ENCODE peak calls at places on chromosomes 6 and 20, in eight cellular contexts. U is neural progenitor cell, I is PC-3, Y is HCT116, D is GM23338, K is OCI-LY7, W is MM.1S, H is SK-N-SH. B is an unnamed sample.

GRCh38 chr6:131948692-131949614 is 2.2 kb downstream of the CCN2 start:
- DNase-seq in K (no peak), H (no peak), I (peak; percentile 28), D (no peak), U (no peak), Y (no peak), W (no peak), B (peak; percentile 38)

GRCh38 chr6:134551245-134551960 is 233.5 kb upstream of the SGK1 start:
- DNase-seq in D (no peak), H (no peak), W (no peak), K (no peak), U (no peak), Y (no peak), I (peak; percentile 4), B (no peak)

GRCh38 chr6:33959661-33960344 is 156.0 kb upstream of the MLN start:
- DNase-seq in Y (no peak), D (no peak), K (no peak), I (peak; percentile 44), H (no peak), W (no peak), U (no peak), B (no peak)

GRCh38 chr6:38603966-38604365 is 35.8 kb downstream of the BTBD9 start:
- DNase-seq in K (no peak), W (no peak), D (no peak), H (no peak), Y (no peak), U (no peak), I (no peak), B (peak; percentile 18)

GRCh38 chr6:153484056-153484455 is 353.0 kb upstream of the RGS17 start:
- DNase-seq in I (no peak), D (no peak), U (peak; percentile 30), W (no peak), Y (no peak), K (no peak), H (no peak), B (no peak)

GRCh38 chr20:47448429-47448828 is 53.3 kb upstream of the NCOA3 start:
- DNase-seq in Y (no peak), K (no peak), W (no peak), I (no peak), H (no peak), U (no peak), D (no peak), B (no peak)

GRCh38 chr6:46190889-46191288 is 20.1 kb upstream of the ENPP5 start:
- DNase-seq in D (no peak), H (no peak), U (no peak), Y (no peak), W (no peak), K (no peak), I (no peak), B (no peak)

GRCh38 chr20:32893878-32894483 is 35.3 kb downstream of the EFCAB8 start:
- DNase-seq in H (peak; percentile 50), Y (no peak), D (peak; percentile 90), I (peak; percentile 6), U (peak; percentile 75), W (no peak), K (peak; percentile 34), B (no peak)

GRCh38 chr6:165456327-165456726 is 146.9 kb upstream of the C6orf118 start:
- DNase-seq in I (no peak), W (no peak), D (no peak), Y (no peak), K (no peak), H (no peak), U (no peak), B (no peak)

GRCh38 chr6:40817369-40817768 is 221.7 kb downstream of the UNC5CL start:
- DNase-seq in D (no peak), K (no peak), I (no peak), U (no peak), W (no peak), Y (no peak), H (no peak), B (no peak)

GRCh38 chr6:160428069-160428430 is 79.9 kb downstream of the SLC22A3 start:
- DNase-seq in Y (no peak), D (no peak), I (no peak), U (no peak), K (no peak), H (no peak), W (no peak), B (peak; percentile 48)

GRCh38 chr20:64113796-64114355 is 6.5 kb upstream of the NPBWR2 start:
- DNase-seq in K (no peak), U (no peak), I (no peak), W (no peak), D (peak; percentile 0), H (peak; percentile 17), Y (no peak), B (no peak)

GRCh38 chr6:82924799-82925535 is 140.7 kb downstream of the UBE3D start:
- DNase-seq in I (no peak), K (no peak), W (no peak), D (no peak), H (no peak), Y (no peak), U (no peak), B (no peak)

GRCh38 chr6:153086225-153086990 is 44.7 kb downstream of the RGS17 start:
- DNase-seq in K (no peak), U (no peak), W (no peak), D (no peak), I (no peak), Y (no peak), H (no peak), B (no peak)

GRCh38 chr20:44070139-44070900 is 116.7 kb downstream of the JPH2 start:
- DNase-seq in U (no peak), Y (no peak), I (no peak), H (no peak), W (peak; percentile 73), K (no peak), D (no peak), B (no peak)

GRCh38 chr6:56349196-56349595 is 101.8 kb upstream of the COL21A1 start:
- DNase-seq in W (peak; percentile 56), H (no peak), Y (no peak), I (peak; percentile 54), D (no peak), K (no peak), U (no peak), B (no peak)

GRCh38 chr6:18139935-18140621 is 14.8 kb downstream of the TPMT start:
- DNase-seq in D (no peak), W (no peak), K (no peak), I (no peak), U (no peak), H (no peak), Y (no peak), B (no peak)

GRCh38 chr20:43389231-43389630 is 68.5 kb upstream of the SRSF6 start:
- DNase-seq in W (no peak), Y (no peak), U (no peak), K (no peak), I (no peak), D (no peak), H (no peak), B (no peak)

GRCh38 chr6:5084787-5085637 is at the start of gene PPP1R3G:
- DNase-seq in W (peak; percentile 57), I (peak; percentile 53), D (peak; percentile 50), U (peak; percentile 55), K (no peak), Y (no peak), H (peak; percentile 60), B (peak; percentile 68)

GRCh38 chr6:64012351-64013060 is 376.9 kb downstream of the PHF3 start:
- DNase-seq in H (peak; percentile 75), K (no peak), I (peak; percentile 73), U (peak; percentile 73), W (peak; percentile 61), Y (no peak), D (peak; percentile 82), B (peak; percentile 73)

GRCh38 chr6:21808045-21808470 is 214.5 kb downstream of the SOX4 start:
- DNase-seq in H (no peak), K (no peak), D (no peak), W (no peak), I (peak; percentile 65), Y (no peak), U (no peak), B (no peak)

GRCh38 chr20:50855498-50856474 is 60.9 kb downstream of the BCAS4 start:
- DNase-seq in Y (no peak), H (peak; percentile 71), K (no peak), I (peak; percentile 30), W (no peak), U (no peak), D (peak; percentile 66), B (peak; percentile 73)

GRCh38 chr6:169162968-169163903 is 90.4 kb downstream of the THBS2 start:
- DNase-seq in D (no peak), H (peak; percentile 22), I (peak; percentile 90), U (no peak), K (no peak), W (no peak), Y (peak; percentile 74), B (peak; percentile 47)

GRCh38 chr20:62765021-62765420 is 31.3 kb upstream of the MRGBP start:
- DNase-seq in U (no peak), H (no peak), I (no peak), W (no peak), K (no peak), Y (no peak), D (no peak), B (no peak)
- TF ChIP-seq CTCF in U (no peak), H (no peak), I (no peak), W (no peak), K (no peak), Y (no peak), D (no peak), B (no peak)

GRCh38 chr6:87623248-87623647 is 33.3 kb downstream of the ORC3 start:
- DNase-seq in U (no peak), I (no peak), K (no peak), D (no peak), W (peak; percentile 70), Y (no peak), H (no peak), B (peak; percentile 28)
- H2AFZ ChIP-seq in U (no peak overlapping the region), I (no peak overlapping the region), K (no peak overlapping the region), D (no peak overlapping the region), W (no peak overlapping the region), Y (no peak overlapping the region), H (no peak overlapping the region), B (no peak overlapping the region)

GRCh38 chr6:32442977-32443552 is 3.4 kb downstream of the HLA-DRA start:
- DNase-seq in D (no peak), H (no peak), I (no peak), U (no peak), Y (no peak), K (no peak), W (no peak), B (no peak)

GRCh38 chr6:32436995-32437836 is 2.5 kb upstream of the HLA-DRA start:
- DNase-seq in I (peak; percentile 26), H (no peak), K (peak; percentile 93), U (no peak), D (no peak), Y (no peak), W (peak; percentile 76), B (no peak)

GRCh38 chr6:32439139-32439538 is 548 bp upstream of the HLA-DRA start:
- DNase-seq in D (no peak), I (no peak), K (no peak), U (no peak), W (no peak), H (no peak), Y (no peak), B (no peak)

GRCh38 chr6:32442243-32442667 is 2.6 kb downstream of the HLA-DRA start:
- DNase-seq in K (no peak), H (no peak), U (no peak), I (no peak), W (no peak), D (no peak), Y (no peak), B (no peak)

GRCh38 chr6:32439708-32440214 is at the start of gene HLA-DRA:
- DNase-seq in U (peak; percentile 74), Y (peak; percentile 72), I (peak; percentile 79), W (peak; percentile 85), H (peak; percentile 42), D (peak; percentile 90), K (peak; percentile 89), B (peak; percentile 50)
- TF ChIP-seq EZH2phosphoT487 in U (no peak), Y (no peak), I (no peak), W (no peak), H (no peak), D (no peak), K (no peak), B (no peak)

GRCh38 chr6:51398793-51399192 is 580.1 kb downstream of the TFAP2B start:
- DNase-seq in K (no peak), Y (no peak), W (peak; percentile 20), D (no peak), I (peak; percentile 60), U (no peak), H (no peak), B (no peak)
- TF ChIP-seq CTCF in K (peak; percentile 56), Y (no peak), W (peak; percentile 32), D (no peak), I (peak; percentile 77), U (no peak), H (no peak), B (no peak)

B was measured in hepatocyte.